ENCODE peak calls at places on chromosomes 7 and 10, in eight cellular contexts. N is pancreas, A is uterus, J is heart left ventricle, B is IMR-90, U is lower lobe of right lung, K is hepatocyte, C is neural progenitor cell. Y is an unnamed sample.

GRCh38 chr10:80204801-80205477 is 398 bp downstream of the ANXA11 start:
- DNase-seq in C (peak; percentile 57), B (peak; percentile 30), N (peak; percentile 83), U (peak; percentile 71), A (peak; percentile 55), J (peak; percentile 60), K (peak; percentile 67), Y (peak; percentile 85)

GRCh38 chr10:101609481-101609880 is 21.4 kb downstream of the DPCD start:
- DNase-seq in K (no peak), J (no peak), C (no peak), N (no peak), A (no peak), B (peak; percentile 26), U (no peak), Y (no peak)

GRCh38 chr7:102111758-102112119 is 174.9 kb upstream of the SH2B2 start:
- DNase-seq in U (no peak), C (no peak), A (peak; percentile 47), B (no peak), J (no peak), N (no peak), K (no peak), Y (no peak)

GRCh38 chr10:26412932-26413331 is 25.2 kb upstream of the APBB1IP start:
- DNase-seq in A (no peak), K (no peak), C (no peak), U (no peak), B (no peak), J (no peak), N (no peak), Y (no peak)

GRCh38 chr10:127600479-127600878 is 51.4 kb downstream of the NPS start:
- DNase-seq in J (no peak), C (peak; percentile 78), U (no peak), A (no peak), B (no peak), N (no peak), K (no peak), Y (no peak)

GRCh38 chr10:88657901-88658300 is 6.3 kb upstream of the LIPF start:
- DNase-seq in B (peak; percentile 80), C (no peak), J (no peak), K (no peak), U (no peak), A (no peak), N (no peak), Y (no peak)

GRCh38 chr10:554182-554848 is 135.2 kb downstream of the DIP2C start:
- DNase-seq in N (no peak), J (no peak), U (no peak), K (no peak), A (no peak), C (no peak), B (peak; percentile 69), Y (no peak)

GRCh38 chr10:88828310-88828709 is 23.3 kb downstream of the ANKRD22 start:
- DNase-seq in A (no peak), C (no peak), U (no peak), K (no peak), B (peak; percentile 38), N (no peak), J (no peak), Y (no peak)

GRCh38 chr10:25075825-25076224 is 59.4 kb downstream of the THNSL1 start:
- DNase-seq in U (no peak), K (no peak), J (no peak), B (no peak), A (no peak), C (no peak), N (no peak), Y (no peak)

GRCh38 chr10:25080880-25081581 is 64.6 kb downstream of the THNSL1 start:
- DNase-seq in U (peak; percentile 70), N (peak; percentile 80), A (peak; percentile 81), K (peak; percentile 93), C (peak; percentile 88), B (peak; percentile 83), J (peak; percentile 87), Y (peak; percentile 80)

GRCh38 chr10:25076501-25077197 is 60.2 kb downstream of the THNSL1 start:
- DNase-seq in A (no peak), J (no peak), N (no peak), U (no peak), K (no peak), C (no peak), B (peak; percentile 15), Y (no peak)

GRCh38 chr10:25082276-25083204 is 66.1 kb downstream of the THNSL1 start:
- DNase-seq in K (no peak), C (no peak), J (no peak), U (no peak), A (no peak), N (no peak), B (no peak), Y (no peak)

DNA sequence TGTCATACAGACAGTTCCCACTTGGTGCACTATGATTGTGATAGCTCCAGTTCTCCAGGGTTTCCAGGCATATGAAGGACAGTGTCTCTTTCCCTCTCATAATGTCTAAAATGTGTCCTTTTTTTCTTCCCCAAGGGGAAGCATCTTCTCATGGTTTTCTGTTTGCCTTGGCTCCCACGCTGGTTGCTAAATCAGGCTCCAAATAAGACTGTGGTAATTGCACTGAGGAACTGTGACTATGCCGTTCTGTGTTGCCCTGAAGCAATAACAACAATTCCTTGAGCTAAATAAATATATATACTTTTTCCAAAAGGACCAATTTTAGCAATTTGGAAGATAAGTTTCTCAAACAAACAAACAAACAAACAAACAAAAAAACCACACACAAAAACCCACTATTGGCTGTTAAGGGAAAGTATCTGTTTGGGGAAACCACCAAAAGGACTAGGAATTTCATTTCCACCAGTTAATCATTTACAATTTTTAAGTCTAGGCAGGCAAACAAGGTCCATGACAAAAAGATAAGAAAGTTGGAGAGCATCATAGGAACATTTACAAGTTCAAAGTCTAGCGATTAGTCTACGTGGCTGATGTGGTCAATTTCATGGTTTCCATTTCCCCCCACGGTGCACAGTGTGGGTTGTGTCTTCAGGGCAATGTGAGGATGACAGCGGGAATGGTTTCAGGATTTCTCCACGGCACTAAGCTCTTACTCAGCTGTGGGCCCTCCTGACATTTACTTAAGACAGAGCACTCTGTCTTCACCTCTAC is 62.4 kb downstream of the THNSL1 start:
- DNase-seq in J (no peak), K (peak; percentile 43), U (no peak), A (no peak), B (no peak), N (no peak), C (no peak), Y (no peak)
- H3K27ac ChIP-seq in J (no peak overlapping the region), K (peak overlapping the region; percentile 86), U (no peak overlapping the region), A (no peak overlapping the region), B (no peak overlapping the region), N (peak overlapping the region; percentile 81), C (no peak overlapping the region), Y (no peak overlapping the region)

GRCh38 chr10:132281915-132282666 is 25.7 kb downstream of the STK32C start:
- DNase-seq in N (peak; percentile 29), J (no peak), U (peak; percentile 41), K (no peak), C (peak; percentile 66), B (no peak), A (no peak), Y (peak; percentile 50)

GRCh38 chr10:132279873-132280645 is 27.7 kb downstream of the STK32C start:
- DNase-seq in J (no peak), C (no peak), N (peak; percentile 18), B (no peak), U (peak; percentile 20), A (no peak), K (no peak), Y (peak; percentile 2)

GRCh38 chr10:132280646-132281074 is 27.1 kb downstream of the STK32C start:
- DNase-seq in B (no peak), K (no peak), N (peak; percentile 21), U (peak; percentile 16), A (no peak), C (no peak), J (no peak), Y (no peak)

GRCh38 chr10:132282667-132283603 is 24.8 kb downstream of the STK32C start:
- DNase-seq in C (peak; percentile 36), B (no peak), N (peak; percentile 39), J (no peak), K (no peak), U (peak; percentile 29), A (no peak), Y (no peak)

DNA sequence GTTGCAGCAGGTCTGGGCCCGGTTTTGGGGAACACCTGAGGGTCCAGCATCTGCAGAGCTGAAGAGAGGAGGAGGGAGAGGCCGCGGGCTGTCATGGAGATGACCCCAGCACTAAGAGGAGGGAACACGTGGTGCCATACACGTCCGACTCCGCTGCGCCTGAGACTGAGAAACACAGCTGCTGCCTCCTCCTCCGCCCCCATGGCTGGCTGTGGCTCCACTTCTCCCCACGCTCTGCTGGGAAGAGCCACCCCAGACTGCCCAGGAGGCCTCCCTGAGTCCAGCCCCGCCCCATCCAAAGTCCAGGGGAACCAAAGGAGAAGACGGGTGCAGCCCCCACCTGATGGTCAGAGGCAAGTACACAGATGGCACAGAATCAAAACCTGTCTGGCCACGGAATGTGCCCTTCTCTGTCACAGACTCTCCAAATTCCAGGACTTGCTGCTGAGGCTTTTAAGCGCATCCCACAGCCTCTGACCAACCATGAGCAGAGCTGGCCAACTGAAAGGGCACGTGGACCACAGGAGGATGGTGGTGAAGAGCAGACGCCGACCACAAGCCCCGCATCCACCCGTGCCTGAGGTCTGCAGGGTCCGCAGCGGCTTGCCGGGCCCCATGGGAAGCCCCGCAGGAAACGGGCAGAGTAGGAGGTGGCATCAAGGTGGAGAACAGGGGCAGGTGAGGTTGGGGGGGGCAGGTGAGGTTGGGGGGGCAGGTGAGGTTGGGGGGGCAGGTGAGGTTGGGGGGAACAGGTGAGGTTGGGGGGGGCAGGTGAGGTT is 24.0 kb downstream of the STK32C start:
- DNase-seq in K (peak; percentile 50), C (no peak), U (peak; percentile 39), J (no peak), B (no peak), A (no peak), N (peak; percentile 39), Y (peak; percentile 34)
- H3K4me1 ChIP-seq in K (no peaks in the 10 kb centered on the region), C (peaks cover 10% of the 10 kb centered on the region), U (no peaks in the 10 kb centered on the region), J (peaks cover 4% of the 10 kb centered on the region), B (peaks cover 2% of the 10 kb centered on the region), A (no peaks in the 10 kb centered on the region), N (no peaks in the 10 kb centered on the region), Y (no peaks in the 10 kb centered on the region)

GRCh38 chr10:99995713-99996112 is 14.0 kb downstream of the DNMBP start:
- DNase-seq in N (no peak), A (no peak), K (no peak), J (no peak), U (no peak), B (no peak), C (no peak), Y (no peak)

GRCh38 chr10:99996934-99997648 is 12.7 kb downstream of the DNMBP start:
- DNase-seq in U (no peak), N (no peak), B (peak; percentile 71), A (no peak), K (no peak), J (no peak), C (no peak), Y (no peak)

GRCh38 chr10:99999319-100000108 is 10.2 kb downstream of the DNMBP start:
- DNase-seq in J (no peak), N (no peak), B (no peak), A (no peak), U (no peak), K (no peak), C (no peak), Y (no peak)

GRCh38 chr10:100004805-100005510 is 4.8 kb downstream of the DNMBP start:
- DNase-seq in J (no peak), B (no peak), A (no peak), C (no peak), N (no peak), U (no peak), K (no peak), Y (no peak)

GRCh38 chr10:100000109-100000502 is 9.6 kb downstream of the DNMBP start:
- DNase-seq in U (no peak), J (no peak), N (no peak), C (no peak), K (no peak), B (no peak), A (no peak), Y (no peak)
- H3K27ac ChIP-seq in U (no peak overlapping the region), J (no peak overlapping the region), N (no peak overlapping the region), C (no peak overlapping the region), K (no peak overlapping the region), B (no peak overlapping the region), A (no peak overlapping the region), Y (no peak overlapping the region)

GRCh38 chr10:17235136-17235535 is 7.1 kb downstream of the VIM start:
- DNase-seq in B (no peak), A (no peak), C (peak; percentile 33), N (no peak), J (no peak), U (no peak), K (no peak), Y (no peak)

GRCh38 chr10:17229967-17230682 is 2.1 kb downstream of the VIM start:
- DNase-seq in C (peak; percentile 93), A (peak; percentile 81), K (peak; percentile 87), N (peak; percentile 90), U (peak; percentile 96), J (peak; percentile 85), B (peak; percentile 55), Y (peak; percentile 87)

GRCh38 chr10:17233534-17233933 is 5.5 kb downstream of the VIM start:
- DNase-seq in K (no peak), B (no peak), U (no peak), A (peak; percentile 52), C (no peak), J (no peak), N (no peak), Y (no peak)

GRCh38 chr10:17234541-17234940 is 6.5 kb downstream of the VIM start:
- DNase-seq in J (no peak), U (no peak), A (no peak), C (no peak), K (no peak), B (no peak), N (no peak), Y (no peak)

GRCh38 chr10:17232276-17232987 is 4.4 kb downstream of the VIM start:
- DNase-seq in J (no peak), A (no peak), N (no peak), K (no peak), B (peak; percentile 34), U (no peak), C (no peak), Y (no peak)
- H3K4me1 ChIP-seq in J (peaks cover 62% of the 10 kb centered on the region), A (peaks cover 7% of the 10 kb centered on the region), N (peaks cover 8% of the 10 kb centered on the region), K (peaks cover 26% of the 10 kb centered on the region), B (peaks cover 11% of the 10 kb centered on the region), U (peaks cover 66% of the 10 kb centered on the region), C (peaks cover 16% of the 10 kb centered on the region), Y (no peaks in the 10 kb centered on the region)